ENCODE peak calls at places on chromosomes 12 and 14, in four cellular contexts. L is IMR-90, S is GM12892, R is GM12891. W is an unnamed sample.

GRCh38 chr12:125100551-125101434 is 35.6 kb downstream of the AACS start:
- DNase-seq in L (no peak), S (no peak), R (no peak), W (no peak)

GRCh38 chr14:53461823-53462222 is 308.7 kb upstream of the DDHD1 start:
- DNase-seq in L (no peak), S (no peak), R (no peak), W (no peak)

GRCh38 chr12:32583535-32583934 is 95.6 kb upstream of the DNM1L start:
- DNase-seq in L (peak), S (no peak), R (no peak), W (no peak)

GRCh38 chr14:94213741-94214140 is 39.6 kb downstream of the PPP4R4 start:
- DNase-seq in L (no peak), S (no peak), R (no peak), W (no peak)

GRCh38 chr14:35821546-35822411 is 4.4 kb upstream of the BRMS1L start:
- DNase-seq in L (peak), S (no peak), R (no peak), W (no peak)

GRCh38 chr12:94571556-94571955 is 78.8 kb downstream of the TMCC3 start:
- DNase-seq in L (peak), S (no peak), R (no peak), W (no peak)

GRCh38 chr14:81400852-81401251 is 728 bp upstream of the STON2 start:
- DNase-seq in L (peak), S (no peak), R (no peak), W (peak)

GRCh38 chr14:60862283-60862682 is 118.6 kb downstream of the TRMT5 start:
- DNase-seq in L (no peak), S (no peak), R (no peak), W (no peak)

GRCh38 chr14:28652782-28653181 is 113.8 kb upstream of the FOXG1 start:
- DNase-seq in L (peak), S (no peak), R (no peak), W (no peak)

GRCh38 chr14:51607677-51608076 is 44.0 kb upstream of the FRMD6 start:
- DNase-seq in L (peak), S (no peak), R (no peak), W (no peak)

GRCh38 chr12:52618216-52618615 is at the start of gene KRT73:
- DNase-seq in L (no peak), S (no peak), R (no peak), W (no peak)

GRCh38 chr14:95026851-95027463 is 130.4 kb downstream of the DICER1 start:
- DNase-seq in L (no peak), S (no peak), R (no peak), W (no peak)

GRCh38 chr12:128089961-128090360 is 177.0 kb upstream of the TMEM132C start:
- DNase-seq in L (no peak), S (no peak), R (no peak), W (no peak)

GRCh38 chr12:49818241-49818640 is 10.0 kb downstream of the NCKAP5L start:
- DNase-seq in L (no peak), S (no peak), R (no peak), W (no peak)

GRCh38 chr12:131894981-131895639 is 688 bp downstream of the ULK1 start:
- DNase-seq in L (no peak), S (peak), R (peak), W (no peak)

GRCh38 chr14:23052182-23052623 is 5.1 kb downstream of the CDH24 start:
- DNase-seq in L (no peak), S (no peak), R (no peak), W (no peak)

GRCh38 chr12:62313727-62314380 is 53.6 kb downstream of the USP15 start:
- DNase-seq in L (no peak), S (no peak), R (no peak), W (no peak)

GRCh38 chr14:32077081-32078029 is at the start of gene ARHGAP5:
- DNase-seq in L (peak), S (no peak), R (peak), W (peak)

GRCh38 chr14:68467425-68467824 is 325.4 kb downstream of the ZFP36L1 start:
- DNase-seq in L (no peak), S (no peak), R (no peak), W (no peak)

DNA sequence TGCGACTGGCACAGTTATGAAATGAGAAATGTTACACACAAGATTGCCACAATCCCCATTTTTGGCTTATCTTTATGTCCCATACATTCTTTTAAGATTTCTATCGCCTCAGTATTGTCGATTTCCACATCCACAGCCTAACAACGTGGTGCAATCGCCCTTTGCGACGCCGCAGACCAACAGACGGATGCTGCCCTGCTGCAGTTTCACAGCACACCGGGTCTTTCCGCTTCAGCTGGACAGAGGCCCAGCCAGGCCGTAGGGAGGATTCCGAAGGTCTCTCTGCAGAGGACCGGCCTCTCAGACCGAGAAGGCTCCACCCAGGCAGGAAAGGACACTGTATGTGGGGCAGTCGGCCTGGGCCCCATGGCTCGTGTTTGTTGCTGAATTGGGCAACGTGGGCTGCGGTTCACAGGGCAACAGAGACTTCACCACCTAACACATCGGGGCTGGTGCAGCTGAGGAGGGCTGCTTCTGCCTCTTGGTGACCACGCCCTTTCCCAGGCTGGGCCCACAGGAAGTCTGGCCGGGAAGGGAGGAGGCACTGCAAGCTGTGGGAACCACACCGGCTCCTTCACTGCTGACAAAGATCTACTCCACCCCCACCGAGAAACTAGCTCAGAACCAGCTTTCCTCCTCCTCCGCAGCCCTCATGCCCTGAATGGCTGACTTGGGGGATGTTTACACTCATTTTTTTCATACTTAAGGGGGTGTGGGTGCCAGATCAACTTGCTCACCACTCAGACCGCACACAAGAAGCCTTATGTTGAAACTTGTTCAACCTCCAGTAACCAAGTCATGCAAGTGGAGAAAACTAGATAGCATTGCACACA is 32.9 kb upstream of the MDM1 start:
- DNase-seq in L (peak), S (peak), R (peak), W (peak)
- TF ChIP-seq POLR2A in L (no peak), S (peak), R (no peak), W (peak)

GRCh38 chr12:130619378-130619970 is 96.6 kb downstream of the RIMBP2 start:
- DNase-seq in L (no peak), S (no peak), R (no peak), W (no peak)
- TF ChIP-seq POLR2A in L (no peak), S (no peak), R (no peak), W (no peak)

GRCh38 chr12:118033331-118033730 is 16.8 kb downstream of the RFC5 start:
- DNase-seq in L (no peak), S (no peak), R (no peak), W (no peak)

GRCh38 chr12:118034429-118035193 is 18.1 kb downstream of the RFC5 start:
- DNase-seq in L (peak), S (no peak), R (no peak), W (no peak)

GRCh38 chr12:118033902-118034301 is 17.4 kb downstream of the RFC5 start:
- DNase-seq in L (peak), S (no peak), R (no peak), W (no peak)

GRCh38 chr12:118036672-118037411 is 20.3 kb downstream of the RFC5 start:
- DNase-seq in L (no peak), S (no peak), R (no peak), W (no peak)

DNA sequence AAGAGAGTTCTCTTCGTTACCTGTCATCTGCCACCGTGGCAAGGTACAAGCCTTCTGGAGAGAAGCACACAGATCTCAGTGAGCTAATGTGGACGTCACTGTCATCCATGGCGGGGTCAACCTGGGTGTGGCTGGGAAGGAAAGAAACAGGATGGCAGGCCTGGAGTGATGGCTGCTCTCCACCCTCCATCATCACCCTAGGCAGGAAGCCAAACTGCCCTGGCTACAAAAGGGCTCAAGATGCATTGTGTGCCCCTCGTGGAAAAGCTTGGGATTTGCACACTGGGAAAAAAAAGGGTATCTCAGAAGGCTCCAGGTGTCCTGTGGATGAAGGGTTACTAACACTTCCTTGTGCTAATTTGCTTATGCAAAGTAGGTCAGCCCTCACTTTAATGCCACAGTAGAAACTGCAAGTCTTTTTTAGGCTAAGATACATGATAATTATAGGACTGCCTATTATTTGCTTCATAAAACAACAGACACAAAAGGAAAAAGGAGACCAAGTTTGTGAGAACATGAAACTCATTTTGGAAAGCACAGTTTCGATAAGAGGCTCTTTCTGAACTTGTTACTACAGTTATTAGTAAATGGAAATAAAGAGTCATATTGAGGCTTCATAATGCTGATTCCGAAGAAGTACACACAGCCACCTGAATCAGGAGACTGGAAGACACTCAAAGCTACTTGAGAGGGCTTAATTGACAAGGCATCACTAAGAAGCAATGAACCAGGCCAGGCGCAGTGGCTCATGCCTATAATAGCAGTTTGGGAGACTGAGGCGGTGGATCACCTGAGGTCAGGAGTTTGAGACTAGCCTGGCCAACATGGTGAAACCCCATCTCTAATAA is 18.9 kb downstream of the RFC5 start:
- DNase-seq in L (peak), S (no peak), R (peak), W (no peak)
- TF ChIP-seq POLR2A in L (no peak), S (no peak), R (no peak), W (no peak)

DNA sequence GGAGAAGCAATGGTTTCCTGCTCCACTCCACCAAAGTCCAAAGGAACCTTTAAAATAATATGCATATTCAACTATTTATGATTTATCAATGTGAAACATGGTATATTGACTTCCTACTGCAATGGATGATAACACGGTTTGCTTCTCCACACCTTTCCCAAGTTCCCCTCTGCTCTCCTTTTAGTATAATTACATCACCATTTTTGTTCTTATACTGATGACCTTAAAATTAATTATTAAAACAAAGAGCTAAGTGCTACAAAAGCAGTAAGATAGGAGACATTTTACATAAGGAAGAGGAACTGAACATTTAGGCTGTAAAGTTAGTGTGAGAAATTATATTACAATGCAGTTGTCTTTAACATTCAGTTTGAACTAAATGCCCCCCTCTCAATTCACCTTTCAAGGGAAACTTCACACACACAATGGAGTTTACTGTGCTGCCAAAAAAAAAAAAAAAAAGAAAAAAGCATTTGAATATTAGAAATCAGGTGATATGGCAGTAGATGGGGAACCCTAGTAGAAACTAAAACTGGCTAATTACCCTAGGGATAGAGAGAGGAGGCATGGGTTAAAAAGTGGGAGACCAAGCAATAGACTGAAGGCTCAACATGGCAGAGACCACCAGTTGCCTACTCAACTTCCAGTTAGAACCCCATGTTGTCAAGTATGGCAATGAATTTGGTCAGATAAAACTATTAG is 37.1 kb upstream of the STK38L start:
- DNase-seq in L (no peak), S (no peak), R (no peak), W (no peak)
- TF ChIP-seq POLR2A in L (no peak), S (no peak), R (no peak), W (no peak)